ENCODE peak calls at places on chromosomes 6 and 20, in ten cellular contexts. A is Panc1, I is fibroblast of lung, L is heart right ventricle, B is cardiac fibroblast, W is mucosa of descending colon, Z is AG09309, V is PC-3, C is ascending aorta, P is astrocyte of the cerebellum. R is an unnamed sample.

GRCh38 chr6:105014448-105014847 is 57.5 kb downstream of the LIN28B start:
- DNase-seq in A (no peak), I (no peak), L (no peak), B (no peak), W (no peak), Z (no peak), V (no peak), C (no peak), P (no peak), R (no peak)

GRCh38 chr6:46302816-46303215 is 132.0 kb upstream of the ENPP5 start:
- DNase-seq in A (no peak), I (no peak), L (no peak), B (no peak), W (no peak), Z (no peak), V (no peak), C (no peak), P (no peak), R (no peak)

GRCh38 chr6:124995131-124995530 is 32.9 kb downstream of the RNF217 start:
- DNase-seq in A (no peak), I (no peak), L (no peak), B (no peak), W (no peak), Z (no peak), V (peak), C (no peak), P (no peak), R (no peak)

GRCh38 chr20:31870703-31871601 is 518 bp downstream of the TTLL9 start:
- DNase-seq in A (no peak), I (no peak), L (no peak), B (no peak), W (peak), Z (no peak), V (no peak), C (no peak), P (no peak), R (no peak)

GRCh38 chr6:75633045-75633444 is 31.4 kb downstream of the SENP6 start:
- DNase-seq in A (no peak), I (no peak), L (no peak), B (peak), W (no peak), Z (no peak), V (no peak), C (no peak), P (no peak), R (no peak)

GRCh38 chr20:59421920-59422637 is 121.7 kb downstream of the EDN3 start:
- DNase-seq in A (no peak), I (no peak), L (no peak), B (no peak), W (no peak), Z (no peak), V (no peak), C (no peak), P (no peak), R (no peak)

GRCh38 chr6:34457747-34458462 is 8.0 kb upstream of the PACSIN1 start:
- DNase-seq in A (no peak), I (no peak), L (no peak), B (no peak), W (no peak), Z (no peak), V (peak), C (no peak), P (no peak), R (no peak)

GRCh38 chr6:104161960-104162669 is 697.6 kb downstream of the HACE1 start:
- DNase-seq in A (no peak), I (no peak), L (no peak), B (peak), W (no peak), Z (no peak), V (peak), C (no peak), P (no peak), R (peak)

GRCh38 chr6:167506443-167507231 is 181.8 kb downstream of the TTLL2 start:
- DNase-seq in A (no peak), I (no peak), L (no peak), B (no peak), W (peak), Z (no peak), V (no peak), C (no peak), P (no peak), R (no peak)

GRCh38 chr6:130466052-130466743 is 100.4 kb downstream of the TMEM200A start:
- DNase-seq in A (no peak), I (no peak), L (no peak), B (no peak), W (no peak), Z (no peak), V (peak), C (no peak), P (no peak), R (no peak)

GRCh38 chr6:111604259-111605099 is 1.2 kb downstream of the TRAF3IP2 start:
- DNase-seq in A (no peak), I (peak), L (peak), B (peak), W (peak), Z (peak), V (peak), C (peak), P (no peak), R (no peak)

GRCh38 chr6:158003910-158004695 is 22.4 kb downstream of the SYNJ2 start:
- DNase-seq in A (no peak), I (no peak), L (no peak), B (no peak), W (no peak), Z (no peak), V (no peak), C (no peak), P (no peak), R (no peak)

GRCh38 chr6:115768469-115768868 is 292.2 kb downstream of the FRK start:
- DNase-seq in A (no peak), I (no peak), L (no peak), B (no peak), W (no peak), Z (no peak), V (no peak), C (no peak), P (no peak), R (no peak)

GRCh38 chr6:17485181-17485580 is 91.8 kb downstream of the CAP2 start:
- DNase-seq in A (no peak), I (no peak), L (no peak), B (no peak), W (no peak), Z (no peak), V (no peak), C (no peak), P (no peak), R (no peak)

GRCh38 chr6:117498159-117498558 is 15.7 kb downstream of the DCBLD1 start:
- DNase-seq in A (no peak), I (peak), L (no peak), B (peak), W (no peak), Z (no peak), V (peak), C (no peak), P (no peak), R (no peak)

GRCh38 chr6:36441307-36441894 is 1.3 kb downstream of the PXT1 start:
- DNase-seq in A (peak), I (peak), L (peak), B (peak), W (peak), Z (peak), V (peak), C (peak), P (peak), R (peak)

GRCh38 chr6:141482773-141483172 is 650.0 kb upstream of the GJE1 start:
- DNase-seq in A (no peak), I (peak), L (no peak), B (no peak), W (no peak), Z (no peak), V (no peak), C (no peak), P (no peak), R (no peak)

GRCh38 chr6:21102201-21102600 is 491.4 kb upstream of the SOX4 start:
- DNase-seq in A (no peak), I (no peak), L (no peak), B (no peak), W (no peak), Z (no peak), V (no peak), C (no peak), P (no peak), R (no peak)

GRCh38 chr20:31989030-31989645 is 21.1 kb upstream of the CCM2L start:
- DNase-seq in A (no peak), I (no peak), L (no peak), B (no peak), W (no peak), Z (no peak), V (no peak), C (no peak), P (no peak), R (no peak)

GRCh38 chr6:42493914-42494539 is 42.3 kb upstream of the TRERF1 start:
- DNase-seq in A (no peak), I (no peak), L (no peak), B (no peak), W (no peak), Z (no peak), V (no peak), C (no peak), P (no peak), R (no peak)

GRCh38 chr6:30682181-30683117 is 4.0 kb downstream of the PPP1R18 start:
- DNase-seq in A (peak), I (peak), L (peak), B (peak), W (peak), Z (peak), V (peak), C (peak), P (peak), R (no peak)

GRCh38 chr6:109456710-109457595 is 1.4 kb upstream of the MICAL1 start:
- DNase-seq in A (no peak), I (peak), L (peak), B (peak), W (peak), Z (peak), V (peak), C (no peak), P (no peak), R (no peak)

GRCh38 chr20:24651973-24652340 is 182.5 kb downstream of the SYNDIG1 start:
- DNase-seq in A (no peak), I (no peak), L (no peak), B (no peak), W (no peak), Z (no peak), V (no peak), C (no peak), P (no peak), R (no peak)

GRCh38 chr6:132490478-132491204 is 22.3 kb downstream of the STX7 start:
- DNase-seq in A (no peak), I (no peak), L (no peak), B (no peak), W (no peak), Z (no peak), V (no peak), C (no peak), P (peak), R (no peak)

GRCh38 chr20:25659999-25660398 is 36.2 kb upstream of the NANP start:
- DNase-seq in A (no peak), I (no peak), L (no peak), B (no peak), W (no peak), Z (no peak), V (no peak), C (no peak), P (no peak), R (no peak)

GRCh38 chr6:16285467-16286150 is 47.2 kb downstream of the GMPR start:
- DNase-seq in A (no peak), I (no peak), L (no peak), B (no peak), W (no peak), Z (no peak), V (no peak), C (no peak), P (no peak), R (no peak)

GRCh38 chr6:2715737-2716136 is 35.0 kb downstream of the MYLK4 start:
- DNase-seq in A (no peak), I (no peak), L (no peak), B (no peak), W (peak), Z (no peak), V (no peak), C (no peak), P (no peak), R (no peak)

GRCh38 chr6:63816401-63816975 is 180.9 kb downstream of the PHF3 start:
- DNase-seq in A (no peak), I (no peak), L (no peak), B (peak), W (no peak), Z (no peak), V (no peak), C (no peak), P (no peak), R (peak)

GRCh38 chr20:25624500-25624939 is 706 bp upstream of the NANP start:
- DNase-seq in A (no peak), I (no peak), L (peak), B (no peak), W (no peak), Z (no peak), V (no peak), C (no peak), P (no peak), R (no peak)

GRCh38 chr6:136317023-136317649 is 27.5 kb upstream of the BCLAF1 start:
- DNase-seq in A (peak), I (peak), L (peak), B (peak), W (no peak), Z (no peak), V (peak), C (no peak), P (peak), R (peak)

GRCh38 chr6:168368063-168368835 is 48.7 kb upstream of the DACT2 start:
- DNase-seq in A (no peak), I (no peak), L (no peak), B (peak), W (no peak), Z (no peak), V (no peak), C (no peak), P (no peak), R (no peak)

GRCh38 chr6:3228791-3229565 is 1.5 kb upstream of the TUBB2B start:
- DNase-seq in A (no peak), I (no peak), L (no peak), B (peak), W (no peak), Z (no peak), V (no peak), C (no peak), P (no peak), R (no peak)

GRCh38 chr6:42043787-42044475 is 6.4 kb upstream of the TAF8 start:
- DNase-seq in A (peak), I (peak), L (peak), B (peak), W (peak), Z (peak), V (peak), C (peak), P (no peak), R (peak)

GRCh38 chr6:163099621-163100171 is 314.8 kb upstream of the QKI start:
- DNase-seq in A (no peak), I (no peak), L (no peak), B (no peak), W (no peak), Z (no peak), V (no peak), C (no peak), P (no peak), R (no peak)

GRCh38 chr6:134374486-134374885 is 56.6 kb upstream of the SGK1 start:
- DNase-seq in A (no peak), I (peak), L (no peak), B (no peak), W (no peak), Z (no peak), V (no peak), C (no peak), P (peak), R (no peak)

GRCh38 chr6:225121-225721 is 67.1 kb upstream of the DUSP22 start:
- DNase-seq in A (no peak), I (no peak), L (no peak), B (no peak), W (no peak), Z (no peak), V (peak), C (no peak), P (no peak), R (no peak)

GRCh38 chr6:169289671-169290408 is 36.2 kb upstream of the THBS2 start:
- DNase-seq in A (no peak), I (peak), L (peak), B (peak), W (no peak), Z (peak), V (peak), C (no peak), P (peak), R (no peak)

GRCh38 chr6:88725111-88725711 is 238.2 kb downstream of the RNGTT start:
- DNase-seq in A (no peak), I (peak), L (peak), B (peak), W (no peak), Z (peak), V (no peak), C (no peak), P (peak), R (no peak)

GRCh38 chr20:63963784-63964301 is 5.9 kb downstream of the ZNF512B start:
- DNase-seq in A (no peak), I (no peak), L (no peak), B (no peak), W (no peak), Z (no peak), V (no peak), C (no peak), P (no peak), R (no peak)

GRCh38 chr6:9496837-9497236 is 918.0 kb downstream of the TFAP2A start:
- DNase-seq in A (no peak), I (no peak), L (no peak), B (no peak), W (no peak), Z (no peak), V (peak), C (no peak), P (no peak), R (no peak)
- TF ChIP-seq CTCF in A (no peak), I (no peak), L (no peak), B (no peak), W (no peak), Z (no peak), V (no peak), C (no peak), P (no peak), R (no peak)

DNA sequence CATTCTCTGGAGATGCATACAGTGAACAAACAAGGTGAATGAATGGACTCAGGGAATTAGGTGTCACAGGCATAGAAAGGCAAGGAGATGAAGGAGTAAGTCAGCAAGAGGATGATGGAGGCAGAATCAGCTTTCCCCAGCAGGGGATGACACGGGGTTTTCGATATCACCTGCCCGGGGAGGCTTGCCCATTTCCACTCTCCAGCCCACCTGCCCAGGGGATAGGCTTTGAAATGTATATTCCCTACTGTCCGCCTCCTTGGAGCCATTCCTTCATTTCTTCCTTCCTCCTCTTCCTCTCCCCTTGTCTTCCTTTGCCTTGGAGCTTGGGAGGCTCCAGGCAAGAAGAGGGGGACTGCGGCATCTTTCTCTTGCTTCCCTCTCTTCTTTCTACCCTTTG is 23.3 kb upstream of the RNF24 start:
- DNase-seq in A (no peak), I (no peak), L (no peak), B (no peak), W (no peak), Z (no peak), V (no peak), C (no peak), P (no peak), R (no peak)
- H3K4me3 ChIP-seq in A (no peak), I (no peak), L (no peak), B (no peak), W (no peak), Z (no peak), V (no peak), C (no peak), P (no peak), R (no peak)

GRCh38 chr20:62120990-62121775 is 1.1 kb upstream of the LSM14B start:
- DNase-seq in A (no peak), I (peak), L (no peak), B (peak), W (peak), Z (peak), V (peak), C (no peak), P (no peak), R (no peak)

GRCh38 chr20:62126141-62126540 is 3.9 kb downstream of the LSM14B start:
- DNase-seq in A (no peak), I (no peak), L (no peak), B (no peak), W (no peak), Z (no peak), V (no peak), C (no peak), P (no peak), R (no peak)

GRCh38 chr20:62121776-62122658 is at the start of gene LSM14B:
- DNase-seq in A (peak), I (peak), L (peak), B (peak), W (peak), Z (peak), V (peak), C (peak), P (peak), R (peak)

GRCh38 chr20:62122659-62123449 is 579 bp downstream of the LSM14B start:
- DNase-seq in A (no peak), I (peak), L (peak), B (peak), W (peak), Z (no peak), V (peak), C (no peak), P (no peak), R (no peak)

DNA sequence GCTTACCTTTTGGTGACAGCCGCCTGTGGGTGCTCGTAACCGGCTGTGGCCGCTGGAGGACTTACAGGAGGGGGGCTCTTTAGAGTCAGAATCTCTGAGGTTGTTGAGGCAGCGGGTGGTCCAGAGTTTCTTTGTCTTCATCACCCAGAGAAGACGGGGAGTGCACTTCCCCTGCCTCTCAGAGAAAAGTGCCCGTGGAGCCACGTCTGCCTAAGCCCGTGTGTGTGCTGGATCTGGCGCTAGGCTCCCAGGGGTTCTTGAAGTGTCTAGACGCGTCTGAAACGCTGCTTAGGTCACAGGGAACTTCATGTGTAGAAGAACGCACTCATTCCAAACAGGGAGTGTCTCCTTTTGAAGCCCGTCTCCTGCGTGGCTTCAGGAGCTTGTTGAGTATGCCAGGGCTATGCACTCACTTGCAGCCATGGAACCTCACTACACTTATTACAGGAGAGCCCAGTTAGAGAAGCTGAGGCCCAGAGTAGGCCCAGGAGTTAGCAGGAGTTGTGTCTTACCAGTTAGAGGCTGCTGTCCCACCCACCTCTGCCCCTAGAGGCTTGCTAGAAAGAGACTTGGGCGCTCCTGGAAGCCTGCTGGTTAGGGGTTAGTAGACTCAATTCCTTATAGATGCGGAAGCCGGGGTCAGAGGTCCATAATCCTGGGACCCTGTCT is 1.3 kb downstream of the LSM14B start:
- DNase-seq in A (no peak), I (peak), L (no peak), B (peak), W (no peak), Z (no peak), V (no peak), C (no peak), P (no peak), R (no peak)
- TF ChIP-seq CTCF in A (no peak), I (peak), L (no peak), B (peak), W (no peak), Z (no peak), V (peak), C (no peak), P (no peak), R (no peak)

DNA sequence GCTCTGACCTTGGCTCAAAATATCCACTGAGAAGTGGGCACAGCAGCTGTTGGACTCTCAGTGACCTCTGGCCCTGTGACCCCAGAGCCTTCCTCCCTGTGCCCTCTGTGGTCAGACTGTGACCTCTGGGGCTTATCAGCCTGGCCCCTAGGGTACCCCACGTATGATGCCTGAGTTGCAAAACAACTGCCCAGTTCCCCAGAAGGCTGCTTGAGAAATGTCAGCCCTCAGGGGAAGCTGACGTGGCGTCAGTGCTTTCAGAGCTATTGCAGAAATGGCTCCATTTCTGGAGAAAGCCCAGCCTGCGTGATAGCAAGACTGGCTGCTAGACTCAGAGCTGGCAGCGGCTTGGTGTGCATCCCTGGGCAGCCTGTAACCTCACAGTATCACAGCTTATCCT is 31.5 kb upstream of the TGM2 start:
- DNase-seq in A (no peak), I (peak), L (peak), B (peak), W (no peak), Z (peak), V (no peak), C (peak), P (no peak), R (no peak)
- H3K4me3 ChIP-seq in A (no peak), I (no peak), L (no peak), B (no peak), W (no peak), Z (no peak), V (no peak), C (no peak), P (no peak), R (no peak)

GRCh38 chr6:6920984-6921313 is 186.8 kb upstream of the RREB1 start:
- DNase-seq in A (no peak), I (no peak), L (no peak), B (no peak), W (no peak), Z (no peak), V (no peak), C (no peak), P (no peak), R (no peak)
- TF ChIP-seq CTCF in A (no peak), I (no peak), L (no peak), B (no peak), W (no peak), Z (no peak), V (no peak), C (no peak), P (no peak), R (no peak)